ENCODE peak calls at places on chromosomes 4 and X, in eight cellular contexts. E is cardiac muscle cell, S is fibroblast of villous mesenchyme, J is AG10803, Q is SW480, X is AG08395, M is left ventricle myocardium superior, C is GM20000. W is an unnamed sample.

GRCh38 chrX:69615779-69616519 is at the start of gene EDA:
- DNase-seq in J (peak; percentile 47), E (peak; percentile 91), S (peak; percentile 47), X (peak; percentile 65), Q (peak; percentile 86), C (peak; percentile 8), M (peak; percentile 94), W (peak; percentile 90)

GRCh38 chr4:106365613-106366012 is 3.0 kb downstream of the GIMD1 start:
- DNase-seq in E (peak; percentile 44), C (no peak), Q (peak; percentile 4), X (peak; percentile 86), M (no peak), S (peak; percentile 84), J (peak; percentile 91), W (no peak)

GRCh38 chrX:51496501-51497291 is at the start of gene NUDT11:
- DNase-seq in C (peak; percentile 41), J (peak; percentile 61), M (peak; percentile 73), S (peak; percentile 48), E (peak; percentile 86), Q (peak; percentile 40), X (peak; percentile 66), W (peak; percentile 67)

GRCh38 chrX:42366181-42366580 is 411.8 kb downstream of the PPP1R2C start:
- DNase-seq in E (no peak), C (no peak), J (no peak), X (no peak), M (no peak), S (no peak), Q (no peak), W (no peak)

GRCh38 chrX:30938295-30938694 is 49.2 kb upstream of the TAB3 start:
- DNase-seq in E (no peak), C (no peak), Q (no peak), X (no peak), M (no peak), S (no peak), J (no peak), W (no peak)

GRCh38 chrX:134377537-134377936 is 82.4 kb upstream of the HPRT1 start:
- DNase-seq in C (no peak), Q (peak; percentile 44), J (peak; percentile 54), M (no peak), X (no peak), S (peak; percentile 46), E (peak; percentile 73), W (no peak)

GRCh38 chrX:39309018-39309620 is 507.9 kb downstream of the MID1IP1 start:
- DNase-seq in C (peak; percentile 12), J (peak; percentile 3), M (no peak), S (peak; percentile 66), X (no peak), E (no peak), Q (peak; percentile 46), W (no peak)

GRCh38 chr4:133683967-133684366 is 517.6 kb downstream of the PABPC4L start:
- DNase-seq in C (no peak), J (no peak), S (no peak), Q (no peak), X (no peak), E (no peak), M (no peak), W (no peak)

GRCh38 chr4:77104405-77105292 is 28.9 kb upstream of the CCNI start:
- DNase-seq in X (peak; percentile 36), M (peak; percentile 76), S (peak; percentile 40), E (peak; percentile 42), Q (no peak), C (no peak), J (peak; percentile 61), W (peak; percentile 79)

GRCh38 chrX:118211891-118212816 is 95.5 kb upstream of the KLHL13 start:
- DNase-seq in C (no peak), M (no peak), S (no peak), Q (no peak), E (no peak), J (no peak), X (no peak), W (no peak)

GRCh38 chrX:134761788-134762187 is 103.5 kb upstream of the PLAC1 start:
- DNase-seq in X (peak; percentile 26), J (no peak), M (no peak), C (peak; percentile 4), Q (peak; percentile 16), E (peak; percentile 29), S (no peak), W (no peak)

GRCh38 chr4:24118031-24118430 is 228.2 kb upstream of the PPARGC1A start:
- DNase-seq in E (no peak), X (peak; percentile 8), Q (no peak), M (no peak), S (no peak), J (no peak), C (no peak), W (no peak)

GRCh38 chr4:173410106-173410505 is 11.2 kb upstream of the SCRG1 start:
- DNase-seq in S (no peak), J (no peak), X (no peak), Q (no peak), E (no peak), C (no peak), M (no peak), W (no peak)

GRCh38 chrX:153381684-153382532 is 19.2 kb downstream of the PNMA6E start:
- DNase-seq in S (peak; percentile 74), C (no peak), M (no peak), J (peak; percentile 92), Q (peak; percentile 18), X (peak; percentile 62), E (peak; percentile 78), W (no peak)

GRCh38 chr4:82513382-82513781 is 48.4 kb downstream of the TMEM150C start:
- DNase-seq in J (no peak), Q (no peak), S (no peak), C (no peak), E (no peak), M (no peak), X (no peak), W (no peak)